ENCODE peak calls at places on chromosomes 3 and 15, in nine cellular contexts. F is uterus, S is adrenal gland, M is heart left ventricle, P is gastrocnemius medialis, H is A549, Y is ovary, D is stomach, K is Peyer's patch. B is an unnamed sample.

GRCh38 chr3:152244156-152244888 is 24.4 kb upstream of the MBNL1 start:
- DNase-seq in F (no peak), S (no peak), M (no peak), P (no peak), H (no peak), Y (no peak), D (no peak), K (no peak), B (no peak)

GRCh38 chr15:100596792-100597191 is 5.2 kb downstream of the LINS1 start:
- DNase-seq in F (no peak), S (peak; percentile 24), M (no peak), P (no peak), H (no peak), Y (no peak), D (peak; percentile 26), K (peak; percentile 61), B (peak; percentile 7)

GRCh38 chr15:67241132-67241855 is 13.2 kb downstream of the AAGAB start:
- DNase-seq in F (no peak), S (no peak), M (no peak), P (no peak), H (no peak), Y (no peak), D (no peak), K (no peak), B (no peak)

GRCh38 chr3:43086460-43087165 is 19.3 kb downstream of the POMGNT2 start:
- DNase-seq in F (peak; percentile 54), S (no peak), M (no peak), P (no peak), H (no peak), Y (no peak), D (no peak), K (no peak), B (no peak)

GRCh38 chr15:47394410-47394809 is 322.9 kb upstream of the SEMA6D start:
- DNase-seq in F (no peak), S (no peak), M (no peak), P (no peak), H (no peak), Y (no peak), D (no peak), K (no peak), B (no peak)

GRCh38 chr15:59369597-59369996 is 3.1 kb downstream of the MYO1E start:
- DNase-seq in F (no peak), S (no peak), M (no peak), P (no peak), H (no peak), Y (no peak), D (no peak), K (no peak), B (no peak)

GRCh38 chr3:173748140-173748539 is 350.6 kb downstream of the NLGN1 start:
- DNase-seq in F (no peak), S (no peak), M (no peak), P (no peak), H (no peak), Y (no peak), D (no peak), K (no peak), B (no peak)

GRCh38 chr3:151169700-151170224 is 33.3 kb downstream of the GPR171 start:
- DNase-seq in F (no peak), S (peak; percentile 65), M (peak; percentile 53), P (peak; percentile 62), H (no peak), Y (no peak), D (no peak), K (peak; percentile 40), B (peak; percentile 64)

GRCh38 chr15:69576948-69577351 is 124.3 kb downstream of the RPLP1 start:
- DNase-seq in F (no peak), S (no peak), M (no peak), P (no peak), H (no peak), Y (no peak), D (peak; percentile 77), K (no peak), B (peak; percentile 59)

GRCh38 chr3:195209836-195210551 is 61.0 kb downstream of the XXYLT1 start:
- DNase-seq in F (peak; percentile 58), S (peak; percentile 70), M (peak; percentile 64), P (peak; percentile 76), H (no peak), Y (peak; percentile 65), D (no peak), K (no peak), B (no peak)

GRCh38 chr3:181616088-181617070 is 95.3 kb upstream of the SOX2 start:
- DNase-seq in F (no peak), S (no peak), M (no peak), P (no peak), H (no peak), Y (no peak), D (no peak), K (no peak), B (no peak)

GRCh38 chr3:143535994-143536784 is 312.1 kb downstream of the SLC9A9 start:
- DNase-seq in F (no peak), S (no peak), M (no peak), P (no peak), H (no peak), Y (no peak), D (no peak), K (no peak), B (no peak)

GRCh38 chr3:82055792-82056191 is 294.3 kb upstream of the GBE1 start:
- DNase-seq in F (no peak), S (no peak), M (no peak), P (no peak), H (no peak), Y (no peak), D (no peak), K (no peak), B (no peak)

GRCh38 chr3:182485306-182485705 is 308.0 kb upstream of the ATP11B start:
- DNase-seq in F (no peak), S (no peak), M (no peak), P (no peak), H (no peak), Y (no peak), D (no peak), K (no peak), B (no peak)

GRCh38 chr3:34419801-34420200 is 621.4 kb downstream of the PDCD6IP start:
- DNase-seq in F (no peak), S (no peak), M (no peak), P (no peak), H (no peak), Y (no peak), D (no peak), K (no peak), B (no peak)

GRCh38 chr3:14880486-14881179 is 61.9 kb downstream of the FGD5 start:
- DNase-seq in F (no peak), S (no peak), M (no peak), P (no peak), H (no peak), Y (no peak), D (no peak), K (no peak), B (no peak)

GRCh38 chr3:11612515-11613184 is 31.1 kb downstream of the VGLL4 start:
- DNase-seq in F (no peak), S (no peak), M (no peak), P (no peak), H (no peak), Y (no peak), D (no peak), K (no peak), B (no peak)

GRCh38 chr15:59158701-59159034 is 48.0 kb upstream of the LDHAL6B start:
- DNase-seq in F (no peak), S (no peak), M (no peak), P (no peak), H (no peak), Y (no peak), D (peak; percentile 85), K (no peak), B (peak; percentile 41)

GRCh38 chr3:182739619-182740018 is 53.7 kb upstream of the ATP11B start:
- DNase-seq in F (no peak), S (no peak), M (no peak), P (no peak), H (no peak), Y (no peak), D (no peak), K (no peak), B (no peak)

GRCh38 chr3:184332370-184333090 is 4.9 kb upstream of the FAM131A start:
- DNase-seq in F (no peak), S (no peak), M (no peak), P (no peak), H (no peak), Y (no peak), D (no peak), K (no peak), B (no peak)

GRCh38 chr3:175274474-175275218 is 415.5 kb downstream of the NAALADL2 start:
- DNase-seq in F (no peak), S (no peak), M (no peak), P (no peak), H (no peak), Y (no peak), D (no peak), K (no peak), B (no peak)

GRCh38 chr3:111373861-111374260 is 168.1 kb upstream of the CD96 start:
- DNase-seq in F (no peak), S (no peak), M (no peak), P (no peak), H (no peak), Y (no peak), D (no peak), K (no peak), B (no peak)

GRCh38 chr3:45048244-45048643 is 22.1 kb downstream of the CLEC3B start:
- DNase-seq in F (no peak), S (no peak), M (no peak), P (no peak), H (no peak), Y (no peak), D (no peak), K (no peak), B (no peak)

GRCh38 chr3:114213669-114214541 is 23.5 kb downstream of the ZNF80 start:
- DNase-seq in F (no peak), S (peak; percentile 47), M (no peak), P (no peak), H (no peak), Y (no peak), D (no peak), K (peak; percentile 79), B (no peak)
- TF ChIP-seq POLR2A in F (no peak), S (no peak), M (no peak), P (no peak), H (no peak), Y (no peak), D (no peak), K (no peak), B (no peak)

GRCh38 chr15:83983634-83984458 is 251.7 kb upstream of the GOLGA6L4 start:
- DNase-seq in F (no peak), S (no peak), M (no peak), P (no peak), H (no peak), Y (no peak), D (no peak), K (no peak), B (peak; percentile 32)
- H3K27ac ChIP-seq in F (peak overlapping the region; percentile 47), S (no peak overlapping the region), M (no peak overlapping the region), P (no peak overlapping the region), H (no peak overlapping the region), Y (no peak overlapping the region), D (no peak overlapping the region), K (no peak overlapping the region), B (no peak overlapping the region)

GRCh38 chr3:30658328-30659052 is 52.1 kb downstream of the TGFBR2 start:
- DNase-seq in F (no peak), S (no peak), M (peak; percentile 53), P (no peak), H (no peak), Y (no peak), D (no peak), K (peak; percentile 64), B (peak; percentile 35)
- TF ChIP-seq POLR2A in F (no peak), S (no peak), M (no peak), P (no peak), H (no peak), Y (no peak), D (no peak), K (no peak), B (no peak)

GRCh38 chr3:72960812-72961518 is 35.6 kb upstream of the PPP4R2 start:
- DNase-seq in F (peak; percentile 46), S (peak; percentile 87), M (peak; percentile 62), P (peak; percentile 42), H (no peak), Y (peak; percentile 71), D (no peak), K (no peak), B (peak; percentile 50)
- H3K27ac ChIP-seq in F (peak overlapping the region; percentile 3), S (peak overlapping the region; percentile 36), M (peak overlapping the region; percentile 92), P (no peak overlapping the region), H (no peak overlapping the region), Y (no peak overlapping the region), D (no peak overlapping the region), K (peak overlapping the region; percentile 28), B (peak overlapping the region; percentile 10)